ENCODE peak calls at places on chromosomes 7 and 10, in eight cellular contexts. One of them, this sample, is unnamed.

GRCh38 chr10:70846795-70847194 is 31.0 kb downstream of the SGPL1 start:
- DNase-seq in neuronal stem cell: no peak
- DNase-seq in aorta: no peak
- DNase-seq in ascending aorta: no peak
- DNase-seq in NCI-H1105: no peak
- DNase-seq in left cardiac atrium: no peak
- DNase-seq in renal cortical epithelial cell: no peak
- DNase-seq in CD4-positive, CD25-positive, alpha-beta regulatory T cell: no peak
- DNase-seq in this sample: no peak

GRCh38 chr7:21972397-21972784 is 26.7 kb upstream of the CDCA7L start:
- DNase-seq in neuronal stem cell: no peak
- DNase-seq in aorta: no peak
- DNase-seq in ascending aorta: no peak
- DNase-seq in NCI-H1105: no peak
- DNase-seq in left cardiac atrium: no peak
- DNase-seq in renal cortical epithelial cell: no peak
- DNase-seq in CD4-positive, CD25-positive, alpha-beta regulatory T cell: no peak
- DNase-seq in this sample: no peak

GRCh38 chr10:89921422-89921821 is 220.0 kb downstream of the KIF20B start:
- DNase-seq in neuronal stem cell: no peak
- DNase-seq in aorta: no peak
- DNase-seq in ascending aorta: no peak
- DNase-seq in NCI-H1105: no peak
- DNase-seq in left cardiac atrium: no peak
- DNase-seq in renal cortical epithelial cell: peak
- DNase-seq in CD4-positive, CD25-positive, alpha-beta regulatory T cell: no peak
- DNase-seq in this sample: no peak

GRCh38 chr7:140564643-140565042 is 76.0 kb downstream of the DENND2A start:
- DNase-seq in neuronal stem cell: no peak
- DNase-seq in aorta: no peak
- DNase-seq in ascending aorta: no peak
- DNase-seq in NCI-H1105: no peak
- DNase-seq in left cardiac atrium: no peak
- DNase-seq in renal cortical epithelial cell: peak
- DNase-seq in CD4-positive, CD25-positive, alpha-beta regulatory T cell: no peak
- DNase-seq in this sample: no peak

GRCh38 chr10:3486346-3487065 is 298.5 kb downstream of the KLF6 start:
- DNase-seq in neuronal stem cell: peak
- DNase-seq in aorta: no peak
- DNase-seq in ascending aorta: no peak
- DNase-seq in NCI-H1105: no peak
- DNase-seq in left cardiac atrium: no peak
- DNase-seq in renal cortical epithelial cell: peak
- DNase-seq in CD4-positive, CD25-positive, alpha-beta regulatory T cell: no peak
- DNase-seq in this sample: no peak

GRCh38 chr7:141039366-141039765 is 24.6 kb upstream of the MRPS33 start:
- DNase-seq in neuronal stem cell: no peak
- DNase-seq in aorta: no peak
- DNase-seq in ascending aorta: no peak
- DNase-seq in NCI-H1105: no peak
- DNase-seq in left cardiac atrium: no peak
- DNase-seq in renal cortical epithelial cell: peak
- DNase-seq in CD4-positive, CD25-positive, alpha-beta regulatory T cell: no peak
- DNase-seq in this sample: no peak

GRCh38 chr10:70115948-70116682 is 16.5 kb downstream of the AIFM2 start:
- DNase-seq in neuronal stem cell: peak
- DNase-seq in aorta: peak
- DNase-seq in ascending aorta: no peak
- DNase-seq in NCI-H1105: peak
- DNase-seq in left cardiac atrium: peak
- DNase-seq in renal cortical epithelial cell: no peak
- DNase-seq in CD4-positive, CD25-positive, alpha-beta regulatory T cell: peak
- DNase-seq in this sample: no peak

GRCh38 chr7:152541892-152542291 is 106.1 kb upstream of the KMT2C start:
- DNase-seq in neuronal stem cell: no peak
- DNase-seq in aorta: peak
- DNase-seq in ascending aorta: no peak
- DNase-seq in NCI-H1105: no peak
- DNase-seq in left cardiac atrium: no peak
- DNase-seq in renal cortical epithelial cell: no peak
- DNase-seq in CD4-positive, CD25-positive, alpha-beta regulatory T cell: no peak
- DNase-seq in this sample: no peak

GRCh38 chr7:96720843-96721242 is 11.2 kb upstream of the SEM1 start:
- DNase-seq in neuronal stem cell: no peak
- DNase-seq in aorta: no peak
- DNase-seq in ascending aorta: no peak
- DNase-seq in NCI-H1105: no peak
- DNase-seq in left cardiac atrium: no peak
- DNase-seq in renal cortical epithelial cell: peak
- DNase-seq in CD4-positive, CD25-positive, alpha-beta regulatory T cell: no peak
- DNase-seq in this sample: no peak

GRCh38 chr7:52233248-52233647 is 802.2 kb upstream of the POM121L12 start:
- DNase-seq in neuronal stem cell: no peak
- DNase-seq in aorta: no peak
- DNase-seq in ascending aorta: no peak
- DNase-seq in NCI-H1105: no peak
- DNase-seq in left cardiac atrium: no peak
- DNase-seq in renal cortical epithelial cell: no peak
- DNase-seq in CD4-positive, CD25-positive, alpha-beta regulatory T cell: no peak
- DNase-seq in this sample: no peak

GRCh38 chr10:26446258-26446657 is 8.1 kb downstream of the APBB1IP start:
- DNase-seq in neuronal stem cell: no peak
- DNase-seq in aorta: no peak
- DNase-seq in ascending aorta: no peak
- DNase-seq in NCI-H1105: no peak
- DNase-seq in left cardiac atrium: no peak
- DNase-seq in renal cortical epithelial cell: no peak
- DNase-seq in CD4-positive, CD25-positive, alpha-beta regulatory T cell: no peak
- DNase-seq in this sample: no peak

GRCh38 chr7:19920705-19921104 is 147.3 kb upstream of the TMEM196 start:
- DNase-seq in neuronal stem cell: no peak
- DNase-seq in aorta: no peak
- DNase-seq in ascending aorta: no peak
- DNase-seq in NCI-H1105: no peak
- DNase-seq in left cardiac atrium: no peak
- DNase-seq in renal cortical epithelial cell: no peak
- DNase-seq in CD4-positive, CD25-positive, alpha-beta regulatory T cell: no peak
- DNase-seq in this sample: no peak

This sample was measured in SIG-M5.